ENCODE peak calls at places on chromosome 21, in eight cellular contexts. U, R, B, L, J, C, Z and F are unnamed samples.

GRCh38 chr21:15050588-15051377 is 14.0 kb downstream of the NRIP1 start:
- DNase-seq in U (no peak), R (no peak), B (no peak), L (no peak), J (no peak), C (no peak), Z (no peak), F (no peak)

GRCh38 chr21:45631540-45631939 is 12.0 kb upstream of the PCBP3 start:
- DNase-seq in U (no peak), R (no peak), B (no peak), L (no peak), J (no peak), C (no peak), Z (no peak), F (no peak)

GRCh38 chr21:37532868-37533780 is 166.6 kb downstream of the DYRK1A start:
- DNase-seq in U (peak; percentile 14), R (peak; percentile 36), B (no peak), L (peak; percentile 85), J (no peak), C (peak; percentile 4), Z (peak; percentile 68), F (peak; percentile 61)

GRCh38 chr21:17818158-17819113 is 720 bp downstream of the C21orf91 start:
- DNase-seq in U (peak; percentile 47), R (peak; percentile 41), B (peak; percentile 79), L (peak; percentile 26), J (peak; percentile 38), C (peak; percentile 38), Z (peak; percentile 55), F (peak; percentile 31)

GRCh38 chr21:36507397-36508018 is 27.6 kb upstream of the CLDN14 start:
- DNase-seq in U (no peak), R (peak; percentile 61), B (no peak), L (no peak), J (no peak), C (no peak), Z (peak; percentile 9), F (no peak)

GRCh38 chr21:33383056-33383888 is 19.9 kb upstream of the IFNGR2 start:
- DNase-seq in U (peak; percentile 80), R (peak; percentile 94), B (peak; percentile 77), L (peak; percentile 73), J (peak; percentile 78), C (peak; percentile 65), Z (peak; percentile 94), F (peak; percentile 36)

GRCh38 chr21:42081138-42081537 is 10.0 kb downstream of the UMODL1 start:
- DNase-seq in U (no peak), R (no peak), B (no peak), L (no peak), J (peak; percentile 31), C (no peak), Z (no peak), F (no peak)

GRCh38 chr21:46160563-46161179 is 5.3 kb upstream of the FTCD start:
- DNase-seq in U (no peak), R (no peak), B (no peak), L (no peak), J (peak; percentile 43), C (no peak), Z (no peak), F (peak; percentile 48)

GRCh38 chr21:42525676-42526378 is 12.2 kb downstream of the SLC37A1 start:
- DNase-seq in U (no peak), R (no peak), B (no peak), L (no peak), J (no peak), C (no peak), Z (no peak), F (no peak)

GRCh38 chr21:16029065-16029464 is 299.3 kb downstream of the USP25 start:
- DNase-seq in U (no peak), R (no peak), B (no peak), L (no peak), J (no peak), C (no peak), Z (no peak), F (no peak)

GRCh38 chr21:34722684-34723300 is 54.0 kb downstream of the CLIC6 start:
- DNase-seq in U (peak; percentile 31), R (no peak), B (no peak), L (no peak), J (no peak), C (peak; percentile 21), Z (no peak), F (peak; percentile 37)

GRCh38 chr21:36630485-36631206 is 68.3 kb upstream of the SIM2 start:
- DNase-seq in U (peak; percentile 70), R (peak; percentile 49), B (peak; percentile 72), L (peak; percentile 74), J (peak; percentile 62), C (peak; percentile 35), Z (peak; percentile 67), F (peak; percentile 66)

GRCh38 chr21:46253610-46254124 is 25.1 kb upstream of the LSS start:
- DNase-seq in U (peak; percentile 59), R (no peak), B (peak; percentile 15), L (no peak), J (peak; percentile 25), C (peak; percentile 19), Z (no peak), F (no peak)

GRCh38 chr21:27057997-27058396 is 91.1 kb upstream of the ADAMTS5 start:
- DNase-seq in U (no peak), R (no peak), B (no peak), L (no peak), J (no peak), C (no peak), Z (no peak), F (no peak)

GRCh38 chr21:35637431-35637830 is 422.9 kb downstream of the SETD4 start:
- DNase-seq in U (no peak), R (no peak), B (no peak), L (no peak), J (peak; percentile 56), C (no peak), Z (peak; percentile 38), F (no peak)